ENCODE peak calls at places on chromosomes 13 and 19, in nine cellular contexts. One of them, this sample, is unnamed.

GRCh38 chr13:64527561-64527960 is 2702.6 kb downstream of the PCDH9 start:
- DNase-seq in kidney epithelial cell: no peak
- DNase-seq in brain microvascular endothelial cell: no peak
- DNase-seq in naive thymus-derived CD8-positive, alpha-beta T cell: no peak
- DNase-seq in activated T-cell treated with anti-CD3 and anti-CD28 coated beads for 4 hours: no peak
- DNase-seq in stimulated activated CD8-positive, alpha-beta memory T cell treated with anti-CD3 and anti-CD28 coated beads, Interleukin-2, amount 100 ng/mL, for 48 hours: no peak
- DNase-seq in natural killer cell treated with Interleukin-12 subunit alpha and Interleukin-12 subunit beta and Interleukin-15 and Interleukin-18, amount 100 ng/mL, for 72 hours: no peak
- DNase-seq in Kasumi-1: no peak
- DNase-seq in HL-60: no peak
- DNase-seq in this sample: no peak

GRCh38 chr13:113562085-113562749 is 22.3 kb upstream of the TFDP1 start:
- DNase-seq in kidney epithelial cell: no peak
- DNase-seq in brain microvascular endothelial cell: peak
- DNase-seq in naive thymus-derived CD8-positive, alpha-beta T cell: peak
- DNase-seq in activated T-cell treated with anti-CD3 and anti-CD28 coated beads for 4 hours: peak
- DNase-seq in stimulated activated CD8-positive, alpha-beta memory T cell treated with anti-CD3 and anti-CD28 coated beads, Interleukin-2, amount 100 ng/mL, for 48 hours: peak
- DNase-seq in natural killer cell treated with Interleukin-12 subunit alpha and Interleukin-12 subunit beta and Interleukin-15 and Interleukin-18, amount 100 ng/mL, for 72 hours: no peak
- DNase-seq in Kasumi-1: peak
- DNase-seq in HL-60: peak
- DNase-seq in this sample: peak

GRCh38 chr13:30908416-30908980 is 2.4 kb downstream of the MEDAG start:
- DNase-seq in kidney epithelial cell: no peak
- DNase-seq in brain microvascular endothelial cell: no peak
- DNase-seq in naive thymus-derived CD8-positive, alpha-beta T cell: no peak
- DNase-seq in activated T-cell treated with anti-CD3 and anti-CD28 coated beads for 4 hours: no peak
- DNase-seq in stimulated activated CD8-positive, alpha-beta memory T cell treated with anti-CD3 and anti-CD28 coated beads, Interleukin-2, amount 100 ng/mL, for 48 hours: no peak
- DNase-seq in natural killer cell treated with Interleukin-12 subunit alpha and Interleukin-12 subunit beta and Interleukin-15 and Interleukin-18, amount 100 ng/mL, for 72 hours: no peak
- DNase-seq in Kasumi-1: no peak
- DNase-seq in HL-60: no peak
- DNase-seq in this sample: no peak

GRCh38 chr19:33771308-33772101 is 25.2 kb upstream of the KCTD15 start:
- DNase-seq in kidney epithelial cell: no peak
- DNase-seq in brain microvascular endothelial cell: peak
- DNase-seq in naive thymus-derived CD8-positive, alpha-beta T cell: peak
- DNase-seq in activated T-cell treated with anti-CD3 and anti-CD28 coated beads for 4 hours: peak
- DNase-seq in stimulated activated CD8-positive, alpha-beta memory T cell treated with anti-CD3 and anti-CD28 coated beads, Interleukin-2, amount 100 ng/mL, for 48 hours: peak
- DNase-seq in natural killer cell treated with Interleukin-12 subunit alpha and Interleukin-12 subunit beta and Interleukin-15 and Interleukin-18, amount 100 ng/mL, for 72 hours: no peak
- DNase-seq in Kasumi-1: peak
- DNase-seq in HL-60: peak
- DNase-seq in this sample: peak

GRCh38 chr13:86689901-86690300 is 890.7 kb upstream of the SLITRK6 start:
- DNase-seq in kidney epithelial cell: no peak
- DNase-seq in brain microvascular endothelial cell: no peak
- DNase-seq in naive thymus-derived CD8-positive, alpha-beta T cell: no peak
- DNase-seq in activated T-cell treated with anti-CD3 and anti-CD28 coated beads for 4 hours: no peak
- DNase-seq in stimulated activated CD8-positive, alpha-beta memory T cell treated with anti-CD3 and anti-CD28 coated beads, Interleukin-2, amount 100 ng/mL, for 48 hours: no peak
- DNase-seq in natural killer cell treated with Interleukin-12 subunit alpha and Interleukin-12 subunit beta and Interleukin-15 and Interleukin-18, amount 100 ng/mL, for 72 hours: no peak
- DNase-seq in Kasumi-1: no peak
- DNase-seq in HL-60: no peak
- DNase-seq in this sample: no peak

GRCh38 chr19:55423225-55423967 is 15.8 kb upstream of the UBE2S start:
- DNase-seq in kidney epithelial cell: no peak
- DNase-seq in brain microvascular endothelial cell: no peak
- DNase-seq in naive thymus-derived CD8-positive, alpha-beta T cell: no peak
- DNase-seq in activated T-cell treated with anti-CD3 and anti-CD28 coated beads for 4 hours: no peak
- DNase-seq in stimulated activated CD8-positive, alpha-beta memory T cell treated with anti-CD3 and anti-CD28 coated beads, Interleukin-2, amount 100 ng/mL, for 48 hours: no peak
- DNase-seq in natural killer cell treated with Interleukin-12 subunit alpha and Interleukin-12 subunit beta and Interleukin-15 and Interleukin-18, amount 100 ng/mL, for 72 hours: no peak
- DNase-seq in Kasumi-1: no peak
- DNase-seq in HL-60: no peak
- DNase-seq in this sample: no peak

GRCh38 chr13:50608357-50608756 is 235.1 kb downstream of the DLEU7 start:
- DNase-seq in kidney epithelial cell: no peak
- DNase-seq in brain microvascular endothelial cell: no peak
- DNase-seq in naive thymus-derived CD8-positive, alpha-beta T cell: no peak
- DNase-seq in activated T-cell treated with anti-CD3 and anti-CD28 coated beads for 4 hours: no peak
- DNase-seq in stimulated activated CD8-positive, alpha-beta memory T cell treated with anti-CD3 and anti-CD28 coated beads, Interleukin-2, amount 100 ng/mL, for 48 hours: no peak
- DNase-seq in natural killer cell treated with Interleukin-12 subunit alpha and Interleukin-12 subunit beta and Interleukin-15 and Interleukin-18, amount 100 ng/mL, for 72 hours: no peak
- DNase-seq in Kasumi-1: no peak
- DNase-seq in HL-60: no peak
- DNase-seq in this sample: no peak

GRCh38 chr19:32343550-32344262 is 1.7 kb upstream of the ZNF507 start:
- DNase-seq in kidney epithelial cell: no peak
- DNase-seq in brain microvascular endothelial cell: no peak
- DNase-seq in naive thymus-derived CD8-positive, alpha-beta T cell: no peak
- DNase-seq in activated T-cell treated with anti-CD3 and anti-CD28 coated beads for 4 hours: no peak
- DNase-seq in stimulated activated CD8-positive, alpha-beta memory T cell treated with anti-CD3 and anti-CD28 coated beads, Interleukin-2, amount 100 ng/mL, for 48 hours: no peak
- DNase-seq in natural killer cell treated with Interleukin-12 subunit alpha and Interleukin-12 subunit beta and Interleukin-15 and Interleukin-18, amount 100 ng/mL, for 72 hours: no peak
- DNase-seq in Kasumi-1: no peak
- DNase-seq in HL-60: no peak
- DNase-seq in this sample: no peak